ENCODE peak calls at places on chromosomes 12 and 14, in five cellular contexts. Q, S, X, M and G are unnamed samples.

GRCh38 chr14:29721586-29721985 is 206.1 kb downstream of the PRKD1 start:
- DNase-seq in Q (no peak), S (no peak), M (no peak), X (no peak), G (no peak)

GRCh38 chr12:53862831-53863230 is 75.8 kb upstream of the HOXC13 start:
- DNase-seq in X (no peak), Q (no peak), S (no peak), M (no peak), G (no peak)

GRCh38 chr12:52432559-52433207 is 1.5 kb downstream of the KRT75 start:
- DNase-seq in Q (no peak), X (no peak), S (no peak), M (no peak), G (no peak)

GRCh38 chr14:90816686-90817436 is 631 bp upstream of the TTC7B start:
- DNase-seq in M (no peak), X (no peak), S (no peak), Q (no peak), G (no peak)

GRCh38 chr12:15735837-15736615 is 53.2 kb downstream of the EPS8 start:
- DNase-seq in Q (no peak), S (no peak), M (no peak), X (no peak), G (no peak)

GRCh38 chr14:92553456-92553855 is 39.9 kb downstream of the RIN3 start:
- DNase-seq in M (no peak), Q (peak), X (no peak), S (no peak), G (no peak)

GRCh38 chr12:47843226-47843980 is 23.7 kb upstream of the HDAC7 start:
- DNase-seq in X (no peak), S (no peak), M (no peak), Q (no peak), G (no peak)

GRCh38 chr12:117518594-117519270 is 157.3 kb upstream of the NOS1 start:
- DNase-seq in M (no peak), Q (no peak), S (peak), X (no peak), G (no peak)

GRCh38 chr12:108442077-108442476 is 73.0 kb upstream of the FICD start:
- DNase-seq in Q (no peak), S (no peak), X (no peak), M (no peak), G (no peak)

GRCh38 chr14:21068521-21069387 is 1.4 kb upstream of the ARHGEF40 start:
- DNase-seq in Q (no peak), X (no peak), S (no peak), M (no peak), G (no peak)

GRCh38 chr14:91111443-91111842 is 2.4 kb upstream of the DGLUCY start:
- DNase-seq in M (no peak), Q (no peak), S (no peak), X (no peak), G (no peak)

GRCh38 chr12:25322918-25323773 is 72.4 kb upstream of the KRAS start:
- DNase-seq in M (no peak), Q (no peak), S (no peak), X (no peak), G (no peak)

GRCh38 chr12:124764451-124764850 is 99.2 kb downstream of the SCARB1 start:
- DNase-seq in Q (no peak), M (peak), X (no peak), S (no peak), G (no peak)

GRCh38 chr12:41228066-41228820 is 40.1 kb downstream of the PDZRN4 start:
- DNase-seq in Q (no peak), X (no peak), S (no peak), M (no peak), G (no peak)

GRCh38 chr14:83556065-83556464 is 1973.9 kb upstream of the FLRT2 start:
- DNase-seq in Q (peak), X (no peak), S (no peak), M (no peak), G (no peak)

GRCh38 chr12:80269953-80270552 is 170.7 kb downstream of the OTOGL start:
- DNase-seq in X (no peak), S (no peak), Q (no peak), M (no peak), G (no peak)

GRCh38 chr12:16325426-16325825 is 22.0 kb upstream of the MGST1 start:
- DNase-seq in M (no peak), Q (no peak), S (no peak), X (no peak), G (no peak)

GRCh38 chr14:24674204-24674970 is 40.4 kb upstream of the GZMB start:
- DNase-seq in X (no peak), Q (no peak), S (no peak), M (peak), G (no peak)

GRCh38 chr14:24052656-24053547 is 1.1 kb downstream of the CARMIL3 start:
- DNase-seq in Q (no peak), X (peak), M (peak), S (no peak), G (no peak)

GRCh38 chr12:119457251-119457650 is 122.7 kb downstream of the CCDC60 start:
- DNase-seq in S (no peak), M (no peak), X (no peak), Q (no peak), G (no peak)

GRCh38 chr14:22883191-22883976 is at the start of gene REM2:
- DNase-seq in M (no peak), Q (no peak), S (no peak), X (no peak), G (no peak)

GRCh38 chr14:35429951-35430350 is 25.4 kb upstream of the NFKBIA start:
- DNase-seq in M (no peak), Q (no peak), S (no peak), X (no peak), G (no peak)

GRCh38 chr12:32671930-32672785 is 6.9 kb upstream of the DNM1L start:
- DNase-seq in Q (peak), M (no peak), S (no peak), X (no peak), G (no peak)

GRCh38 chr14:64855732-64856527 is 23.8 kb downstream of the SPTB start:
- DNase-seq in S (no peak), M (no peak), X (no peak), Q (no peak), G (no peak)

GRCh38 chr12:89319111-89319510 is 33.2 kb downstream of the DUSP6 start:
- DNase-seq in X (no peak), Q (no peak), M (no peak), S (no peak), G (no peak)

GRCh38 chr12:124318336-124319020 is 23.6 kb downstream of the RFLNA start:
- DNase-seq in Q (no peak), M (no peak), S (no peak), X (no peak), G (no peak)

GRCh38 chr12:101414533-101415119 is 7.1 kb upstream of the ARL1 start:
- DNase-seq in Q (peak), X (no peak), M (no peak), S (no peak), G (no peak)

GRCh38 chr12:69007166-69007857 is 74.3 kb upstream of the CPM start:
- DNase-seq in S (peak), M (no peak), X (no peak), Q (no peak), G (no peak)

GRCh38 chr14:61196034-61196433 is 85.1 kb downstream of the TMEM30B start:
- DNase-seq in M (no peak), S (no peak), Q (no peak), X (no peak), G (no peak)

GRCh38 chr14:99838555-99839193 is 45.5 kb downstream of the EML1 start:
- DNase-seq in S (no peak), Q (no peak), M (no peak), X (no peak), G (no peak)

GRCh38 chr12:129700036-129700435 is 203.8 kb downstream of the TMEM132D start:
- DNase-seq in S (no peak), Q (no peak), M (no peak), X (no peak), G (no peak)

GRCh38 chr12:48973992-48974673 is 2.6 kb upstream of the WNT10B start:
- DNase-seq in Q (no peak), S (no peak), X (peak), M (no peak), G (no peak)

GRCh38 chr14:57692671-57693070 is 173.2 kb downstream of the SLC35F4 start:
- DNase-seq in S (no peak), Q (peak), X (no peak), M (no peak), G (no peak)

GRCh38 chr12:56142184-56142784 is 10.1 kb upstream of the MYL6B start:
- DNase-seq in X (no peak), S (no peak), M (no peak), Q (no peak), G (no peak)

GRCh38 chr12:64685605-64686004 is 73.6 kb downstream of the GNS start:
- DNase-seq in M (no peak), Q (no peak), S (no peak), X (no peak), G (no peak)

GRCh38 chr12:95200128-95200973 is 16.9 kb downstream of the FGD6 start:
- DNase-seq in M (no peak), S (no peak), X (no peak), Q (no peak), G (no peak)

GRCh38 chr12:66049538-66050282 is 80.8 kb downstream of the LLPH start:
- DNase-seq in Q (no peak), S (no peak), M (no peak), X (no peak), G (no peak)

GRCh38 chr14:76894308-76894707 is 68.1 kb downstream of the LRRC74A start:
- DNase-seq in X (no peak), Q (no peak), M (no peak), S (no peak), G (no peak)

GRCh38 chr12:64595863-64596793 is 14.2 kb upstream of the RASSF3 start:
- DNase-seq in S (peak), M (no peak), X (no peak), Q (no peak), G (no peak)

GRCh38 chr12:67989184-67989965 is at the start of gene IFNG-AS1:
- DNase-seq in Q (no peak), X (no peak), M (peak), S (no peak), G (no peak)